ENCODE peak calls at places on chromosomes 1 and 21, in ten cellular contexts. One of them, this sample, is unnamed.

GRCh38 chr1:53372501-53372951 is 44.7 kb upstream of the LRP8 start:
- DNase-seq in psoas muscle: no peak
- DNase-seq in left ventricle myocardium inferior: no peak
- DNase-seq in uterus: peak
- DNase-seq in cardiac fibroblast: no peak
- DNase-seq in fibroblast of villous mesenchyme: no peak
- DNase-seq in kidney epithelial cell: no peak
- DNase-seq in AG04450: no peak
- DNase-seq in A549: no peak
- DNase-seq in AG04449: no peak
- DNase-seq in this sample: no peak

GRCh38 chr1:55198044-55198443 is 17.1 kb downstream of the USP24 start:
- DNase-seq in AG04450: no peak
- DNase-seq in left ventricle myocardium inferior: no peak
- DNase-seq in A549: no peak
- DNase-seq in uterus: no peak
- DNase-seq in kidney epithelial cell: no peak
- DNase-seq in fibroblast of villous mesenchyme: no peak
- DNase-seq in AG04449: no peak
- DNase-seq in cardiac fibroblast: no peak
- DNase-seq in psoas muscle: no peak
- DNase-seq in this sample: no peak

GRCh38 chr1:202278751-202279150 is 63.0 kb downstream of the UBE2T start:
- DNase-seq in AG04450: no peak
- DNase-seq in kidney epithelial cell: no peak
- DNase-seq in fibroblast of villous mesenchyme: no peak
- DNase-seq in AG04449: no peak
- DNase-seq in uterus: no peak
- DNase-seq in left ventricle myocardium inferior: no peak
- DNase-seq in A549: no peak
- DNase-seq in psoas muscle: no peak
- DNase-seq in cardiac fibroblast: no peak
- DNase-seq in this sample: no peak

GRCh38 chr1:186535388-186536133 is 74.6 kb upstream of the PDC start:
- DNase-seq in psoas muscle: no peak
- DNase-seq in left ventricle myocardium inferior: no peak
- DNase-seq in fibroblast of villous mesenchyme: peak
- DNase-seq in cardiac fibroblast: peak
- DNase-seq in AG04449: peak
- DNase-seq in A549: peak
- DNase-seq in uterus: no peak
- DNase-seq in kidney epithelial cell: peak
- DNase-seq in AG04450: peak
- DNase-seq in this sample: peak

GRCh38 chr1:6094246-6094645 is 48.6 kb downstream of the KCNAB2 start:
- DNase-seq in left ventricle myocardium inferior: no peak
- DNase-seq in AG04449: no peak
- DNase-seq in psoas muscle: peak
- DNase-seq in AG04450: no peak
- DNase-seq in kidney epithelial cell: no peak
- DNase-seq in A549: no peak
- DNase-seq in fibroblast of villous mesenchyme: no peak
- DNase-seq in cardiac fibroblast: no peak
- DNase-seq in uterus: no peak
- DNase-seq in this sample: no peak

GRCh38 chr21:37939251-37939650 is 23.0 kb upstream of the KCNJ6 start:
- DNase-seq in cardiac fibroblast: no peak
- DNase-seq in AG04449: no peak
- DNase-seq in left ventricle myocardium inferior: no peak
- DNase-seq in A549: no peak
- DNase-seq in kidney epithelial cell: no peak
- DNase-seq in fibroblast of villous mesenchyme: no peak
- DNase-seq in psoas muscle: no peak
- DNase-seq in AG04450: no peak
- DNase-seq in uterus: no peak
- DNase-seq in this sample: no peak

GRCh38 chr1:15650433-15650832 is 33.2 kb downstream of the DDI2 start:
- DNase-seq in fibroblast of villous mesenchyme: no peak
- DNase-seq in kidney epithelial cell: no peak
- DNase-seq in psoas muscle: no peak
- DNase-seq in AG04450: no peak
- DNase-seq in AG04449: no peak
- DNase-seq in left ventricle myocardium inferior: no peak
- DNase-seq in uterus: no peak
- DNase-seq in cardiac fibroblast: peak
- DNase-seq in A549: no peak
- DNase-seq in this sample: no peak

GRCh38 chr1:56911098-56911497 is 54.7 kb downstream of the C8B start:
- DNase-seq in kidney epithelial cell: no peak
- DNase-seq in AG04450: no peak
- DNase-seq in left ventricle myocardium inferior: no peak
- DNase-seq in AG04449: no peak
- DNase-seq in psoas muscle: no peak
- DNase-seq in uterus: no peak
- DNase-seq in fibroblast of villous mesenchyme: no peak
- DNase-seq in A549: no peak
- DNase-seq in cardiac fibroblast: no peak
- DNase-seq in this sample: peak

DNA sequence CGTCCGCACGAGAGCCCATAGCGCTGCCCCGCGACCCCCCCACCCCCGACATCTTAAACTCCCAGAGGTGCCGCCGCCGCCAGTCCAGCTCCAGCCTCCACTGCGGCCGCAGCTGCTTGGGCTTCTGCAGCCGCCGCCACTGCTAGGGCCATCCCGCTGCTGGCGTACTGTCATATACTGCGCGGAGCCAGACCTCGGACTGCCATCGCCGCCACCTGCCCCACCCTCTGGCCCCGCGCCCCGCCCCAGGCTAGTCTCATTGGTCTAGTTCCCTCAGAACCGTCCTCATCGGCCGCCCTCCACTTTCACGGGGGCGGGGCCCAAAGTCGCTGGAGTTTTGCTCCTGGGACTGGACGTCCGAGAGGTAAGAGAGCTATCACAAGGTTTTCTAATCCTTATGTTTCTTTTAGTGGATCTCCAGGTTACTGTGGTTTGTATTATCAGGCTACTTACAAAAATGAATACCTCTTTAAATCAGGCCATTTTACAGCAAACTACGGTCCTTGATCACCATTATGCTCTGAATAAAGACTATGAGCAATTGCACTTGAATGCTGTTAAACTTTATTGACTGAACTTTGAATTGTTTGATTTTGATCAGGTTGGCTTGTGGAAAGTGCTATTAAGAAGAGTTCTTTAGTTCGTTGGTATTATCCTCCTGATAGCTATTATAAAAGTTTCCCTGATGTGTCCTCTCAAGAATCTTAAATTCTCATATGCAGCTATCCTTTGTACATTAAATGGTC is 2.8 kb upstream of the CD1D start:
- DNase-seq in uterus: peak
- DNase-seq in psoas muscle: peak
- DNase-seq in AG04450: no peak
- DNase-seq in fibroblast of villous mesenchyme: peak
- DNase-seq in A549: peak
- DNase-seq in kidney epithelial cell: peak
- DNase-seq in cardiac fibroblast: peak
- DNase-seq in AG04449: no peak
- DNase-seq in left ventricle myocardium inferior: peak
- DNase-seq in this sample: peak
- H3K4me3 ChIP-seq in uterus: peak
- H3K4me3 ChIP-seq in psoas muscle: peak
- H3K4me3 ChIP-seq in AG04450: peak
- H3K4me3 ChIP-seq in fibroblast of villous mesenchyme: peak
- H3K4me3 ChIP-seq in A549: peak
- H3K4me3 ChIP-seq in kidney epithelial cell: peak
- H3K4me3 ChIP-seq in cardiac fibroblast: peak
- H3K4me3 ChIP-seq in AG04449: peak
- H3K4me3 ChIP-seq in left ventricle myocardium inferior: peak
- H3K4me3 ChIP-seq in this sample: peak

GRCh38 chr1:246258250-246258649 is 248.8 kb downstream of the SMYD3 start:
- DNase-seq in fibroblast of villous mesenchyme: no peak
- DNase-seq in uterus: no peak
- DNase-seq in kidney epithelial cell: no peak
- DNase-seq in AG04450: no peak
- DNase-seq in AG04449: no peak
- DNase-seq in A549: no peak
- DNase-seq in left ventricle myocardium inferior: no peak
- DNase-seq in psoas muscle: no peak
- DNase-seq in cardiac fibroblast: no peak
- DNase-seq in this sample: no peak

GRCh38 chr1:246267426-246267825 is 239.7 kb downstream of the SMYD3 start:
- DNase-seq in AG04450: no peak
- DNase-seq in left ventricle myocardium inferior: no peak
- DNase-seq in AG04449: no peak
- DNase-seq in uterus: no peak
- DNase-seq in psoas muscle: no peak
- DNase-seq in kidney epithelial cell: no peak
- DNase-seq in fibroblast of villous mesenchyme: no peak
- DNase-seq in cardiac fibroblast: no peak
- DNase-seq in A549: no peak
- DNase-seq in this sample: no peak

GRCh38 chr1:246262281-246262680 is 244.8 kb downstream of the SMYD3 start:
- DNase-seq in AG04449: no peak
- DNase-seq in A549: no peak
- DNase-seq in psoas muscle: no peak
- DNase-seq in AG04450: no peak
- DNase-seq in left ventricle myocardium inferior: no peak
- DNase-seq in kidney epithelial cell: no peak
- DNase-seq in fibroblast of villous mesenchyme: no peak
- DNase-seq in uterus: no peak
- DNase-seq in cardiac fibroblast: no peak
- DNase-seq in this sample: no peak

GRCh38 chr1:246265481-246265880 is 241.6 kb downstream of the SMYD3 start:
- DNase-seq in uterus: no peak
- DNase-seq in kidney epithelial cell: no peak
- DNase-seq in A549: no peak
- DNase-seq in psoas muscle: no peak
- DNase-seq in left ventricle myocardium inferior: no peak
- DNase-seq in AG04450: no peak
- DNase-seq in AG04449: no peak
- DNase-seq in fibroblast of villous mesenchyme: peak
- DNase-seq in cardiac fibroblast: no peak
- DNase-seq in this sample: no peak

DNA sequence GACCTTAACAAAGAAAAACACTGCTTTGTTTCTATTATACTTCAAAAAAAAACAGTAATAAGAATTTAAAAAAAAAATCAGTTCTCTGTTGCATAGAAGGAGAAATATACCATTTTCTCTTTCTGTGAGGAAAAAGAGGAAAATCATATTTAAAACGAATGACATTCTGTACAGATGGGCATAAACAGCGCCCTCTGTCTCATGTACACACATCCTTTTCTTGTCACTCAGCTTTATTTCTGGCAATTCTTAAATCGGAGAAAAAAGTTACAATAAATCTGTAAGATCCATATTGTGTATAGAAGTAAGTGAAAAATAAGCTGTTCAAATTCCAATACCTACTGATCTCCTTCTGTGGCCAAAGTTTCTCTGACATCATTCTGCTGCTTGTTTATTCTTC is 245.4 kb downstream of the SMYD3 start:
- DNase-seq in psoas muscle: no peak
- DNase-seq in fibroblast of villous mesenchyme: no peak
- DNase-seq in uterus: no peak
- DNase-seq in AG04450: no peak
- DNase-seq in cardiac fibroblast: peak
- DNase-seq in kidney epithelial cell: no peak
- DNase-seq in left ventricle myocardium inferior: no peak
- DNase-seq in AG04449: no peak
- DNase-seq in A549: no peak
- DNase-seq in this sample: peak
- TF ChIP-seq CTCF in psoas muscle: no peak
- TF ChIP-seq CTCF in fibroblast of villous mesenchyme: peak
- TF ChIP-seq CTCF in uterus: no peak
- TF ChIP-seq CTCF in AG04450: peak
- TF ChIP-seq CTCF in cardiac fibroblast: peak
- TF ChIP-seq CTCF in kidney epithelial cell: peak
- TF ChIP-seq CTCF in left ventricle myocardium inferior: no peak
- TF ChIP-seq CTCF in AG04449: no peak
- TF ChIP-seq CTCF in A549: no peak
- TF ChIP-seq CTCF in this sample: peak

GRCh38 chr1:205774277-205775014 is 836 bp downstream of the RAB29 start:
- DNase-seq in left ventricle myocardium inferior: no peak
- DNase-seq in AG04449: no peak
- DNase-seq in AG04450: no peak
- DNase-seq in cardiac fibroblast: peak
- DNase-seq in fibroblast of villous mesenchyme: peak
- DNase-seq in uterus: no peak
- DNase-seq in psoas muscle: no peak
- DNase-seq in kidney epithelial cell: no peak
- DNase-seq in A549: no peak
- DNase-seq in this sample: no peak

GRCh38 chr1:205775717-205776056 is 405 bp upstream of the RAB29 start:
- DNase-seq in AG04450: no peak
- DNase-seq in cardiac fibroblast: peak
- DNase-seq in kidney epithelial cell: no peak
- DNase-seq in fibroblast of villous mesenchyme: peak
- DNase-seq in AG04449: no peak
- DNase-seq in left ventricle myocardium inferior: no peak
- DNase-seq in uterus: no peak
- DNase-seq in A549: peak
- DNase-seq in psoas muscle: no peak
- DNase-seq in this sample: peak

GRCh38 chr1:205775015-205775716 is at the start of gene RAB29:
- DNase-seq in AG04450: peak
- DNase-seq in psoas muscle: peak
- DNase-seq in AG04449: no peak
- DNase-seq in fibroblast of villous mesenchyme: peak
- DNase-seq in kidney epithelial cell: no peak
- DNase-seq in A549: peak
- DNase-seq in uterus: peak
- DNase-seq in cardiac fibroblast: peak
- DNase-seq in left ventricle myocardium inferior: peak
- DNase-seq in this sample: peak

GRCh38 chr1:205780335-205780734 is 5.1 kb upstream of the RAB29 start:
- DNase-seq in kidney epithelial cell: no peak
- DNase-seq in AG04450: no peak
- DNase-seq in fibroblast of villous mesenchyme: no peak
- DNase-seq in cardiac fibroblast: no peak
- DNase-seq in A549: no peak
- DNase-seq in AG04449: no peak
- DNase-seq in psoas muscle: no peak
- DNase-seq in uterus: no peak
- DNase-seq in left ventricle myocardium inferior: no peak
- DNase-seq in this sample: no peak

DNA sequence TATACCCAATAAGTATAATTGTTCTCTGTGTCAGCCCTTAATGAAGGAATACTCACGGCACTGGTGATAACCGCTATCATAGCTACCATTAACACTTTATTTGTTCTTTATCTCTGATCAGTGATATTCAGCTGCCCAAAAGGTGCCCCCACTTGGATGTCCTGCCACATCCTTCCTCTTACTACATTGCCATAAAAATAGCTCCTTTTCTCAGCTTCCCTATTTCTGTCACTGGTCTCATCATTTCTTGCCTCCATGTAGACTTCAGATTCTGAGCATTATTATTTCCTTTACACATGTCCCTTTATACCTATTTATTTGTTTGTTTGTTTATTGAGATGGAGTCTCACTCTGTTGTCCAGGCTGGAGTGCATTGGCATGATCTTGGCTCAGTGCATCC is 2.7 kb upstream of the RAB29 start:
- DNase-seq in A549: no peak
- DNase-seq in AG04449: no peak
- DNase-seq in psoas muscle: no peak
- DNase-seq in cardiac fibroblast: no peak
- DNase-seq in fibroblast of villous mesenchyme: no peak
- DNase-seq in AG04450: no peak
- DNase-seq in uterus: no peak
- DNase-seq in kidney epithelial cell: no peak
- DNase-seq in left ventricle myocardium inferior: no peak
- DNase-seq in this sample: no peak
- H3K4me3 ChIP-seq in A549: no peak
- H3K4me3 ChIP-seq in AG04449: no peak
- H3K4me3 ChIP-seq in psoas muscle: no peak
- H3K4me3 ChIP-seq in cardiac fibroblast: no peak
- H3K4me3 ChIP-seq in fibroblast of villous mesenchyme: no peak
- H3K4me3 ChIP-seq in AG04450: no peak
- H3K4me3 ChIP-seq in uterus: no peak
- H3K4me3 ChIP-seq in kidney epithelial cell: no peak
- H3K4me3 ChIP-seq in left ventricle myocardium inferior: no peak
- H3K4me3 ChIP-seq in this sample: no peak

DNA sequence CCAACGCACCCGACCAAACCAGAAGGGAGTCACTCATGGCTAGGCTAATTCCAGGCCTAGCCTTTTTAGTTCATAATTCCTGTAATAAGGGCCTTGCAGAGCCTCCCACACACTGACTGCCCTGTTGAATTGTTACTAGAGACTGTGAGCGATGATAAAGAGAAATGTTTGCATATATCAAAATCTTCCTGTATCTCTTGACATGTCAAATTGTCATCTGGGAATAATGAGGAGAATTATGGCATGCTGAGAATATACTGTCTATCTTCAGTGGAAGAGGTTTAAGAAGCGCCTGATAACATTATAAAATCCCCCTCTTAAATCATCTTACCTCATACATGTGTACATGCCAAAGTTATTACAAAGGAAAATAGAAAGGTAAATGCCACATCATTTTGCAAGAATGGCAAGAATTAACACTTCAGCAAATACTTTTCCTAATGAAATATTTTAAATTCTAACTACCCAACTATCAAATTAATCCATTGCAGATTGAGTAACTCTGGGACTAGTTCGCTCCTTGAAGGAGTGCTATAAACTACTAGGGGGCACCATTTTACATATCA is 144.1 kb downstream of the CENPF start:
- DNase-seq in kidney epithelial cell: no peak
- DNase-seq in uterus: no peak
- DNase-seq in fibroblast of villous mesenchyme: no peak
- DNase-seq in AG04450: no peak
- DNase-seq in cardiac fibroblast: no peak
- DNase-seq in AG04449: no peak
- DNase-seq in A549: no peak
- DNase-seq in psoas muscle: no peak
- DNase-seq in left ventricle myocardium inferior: no peak
- DNase-seq in this sample: no peak
- TF ChIP-seq CTCF in kidney epithelial cell: no peak
- TF ChIP-seq CTCF in uterus: no peak
- TF ChIP-seq CTCF in fibroblast of villous mesenchyme: no peak
- TF ChIP-seq CTCF in AG04450: no peak
- TF ChIP-seq CTCF in cardiac fibroblast: no peak
- TF ChIP-seq CTCF in AG04449: no peak
- TF ChIP-seq CTCF in A549: no peak
- TF ChIP-seq CTCF in psoas muscle: no peak
- TF ChIP-seq CTCF in left ventricle myocardium inferior: no peak
- TF ChIP-seq CTCF in this sample: no peak

This sample was measured in fibroblast of the aortic adventitia.